ENCODE peak calls at places on chromosomes 12 and 14, in seven cellular contexts. I is GM06990, H is GM23338, Y is BE2C, M is endothelial cell of umbilical vein, B is GM04503, O is NCI-H524. C is an unnamed sample.

GRCh38 chr14:45070215-45070614 is 13.7 kb upstream of the PRPF39 start:
- DNase-seq in I (no peak), H (no peak), Y (no peak), M (no peak), B (no peak), O (no peak), C (no peak)

GRCh38 chr14:64387232-64387737 is 868 bp upstream of the MTHFD1 start:
- DNase-seq in I (no peak), H (peak; percentile 34), Y (no peak), M (peak; percentile 41), B (no peak), O (peak; percentile 70), C (peak; percentile 29)

GRCh38 chr12:96140110-96140509 is 54.1 kb upstream of the ELK3 start:
- DNase-seq in I (no peak), H (no peak), Y (no peak), M (no peak), B (peak; percentile 48), O (no peak), C (no peak)

GRCh38 chr12:120639771-120640721 is at the start of gene CABP1:
- DNase-seq in I (peak; percentile 70), H (peak; percentile 92), Y (peak; percentile 66), M (no peak), B (no peak), O (peak; percentile 66), C (no peak)

GRCh38 chr14:73424453-73424852 is 33.9 kb downstream of the NUMB start:
- DNase-seq in I (no peak), H (no peak), Y (no peak), M (peak; percentile 88), B (no peak), O (no peak), C (no peak)

GRCh38 chr14:44846232-44846824 is 115.4 kb downstream of the KLHL28 start:
- DNase-seq in I (no peak), H (peak; percentile 72), Y (peak; percentile 27), M (peak; percentile 38), B (peak; percentile 1), O (peak; percentile 72), C (peak; percentile 16)

GRCh38 chr12:121182222-121182896 is 27.6 kb upstream of the P2RX4 start:
- DNase-seq in I (no peak), H (no peak), Y (no peak), M (no peak), B (no peak), O (no peak), C (no peak)

GRCh38 chr14:101604228-101604934 is 43.1 kb downstream of the DIO3 start:
- DNase-seq in I (no peak), H (no peak), Y (no peak), M (no peak), B (no peak), O (no peak), C (no peak)

GRCh38 chr12:104930388-104931326 is 27.4 kb downstream of the SLC41A2 start:
- DNase-seq in I (peak; percentile 69), H (no peak), Y (no peak), M (peak; percentile 30), B (no peak), O (no peak), C (no peak)